ENCODE peak calls at places on chromosomes 16 and 17, in four cellular contexts. Q is upper lobe of left lung, Z is astrocyte of the spinal cord, C is adipocyte. K is an unnamed sample.

GRCh38 chr16:9122342-9122741 is 30.9 kb downstream of the HAPSTR1 start:
- DNase-seq in Z (no peak), C (no peak), Q (no peak), K (no peak)

GRCh38 chr17:39487946-39488345 is 26.7 kb downstream of the CDK12 start:
- DNase-seq in C (no peak), Q (no peak), Z (no peak), K (no peak)

GRCh38 chr17:16171613-16172012 is 43.7 kb downstream of the NCOR1 start:
- DNase-seq in C (no peak), Q (peak), Z (peak), K (peak)

GRCh38 chr16:19380316-19380715 is 37.4 kb upstream of the TMC5 start:
- DNase-seq in C (no peak), Q (no peak), Z (no peak), K (no peak)

GRCh38 chr17:36610472-36610871 is 9.1 kb downstream of the MRM1 start:
- DNase-seq in Q (no peak), C (no peak), Z (no peak), K (peak)

GRCh38 chr16:57658878-57659674 is 9.0 kb upstream of the ADGRG3 start:
- DNase-seq in Z (no peak), Q (no peak), C (no peak), K (no peak)

GRCh38 chr17:43946766-43947165 is 4.5 kb upstream of the PPY start:
- DNase-seq in Z (no peak), Q (no peak), C (no peak), K (no peak)

GRCh38 chr16:29974291-29975133 is 844 bp downstream of the TAOK2 start:
- DNase-seq in C (peak), Q (peak), Z (no peak), K (peak)

DNA sequence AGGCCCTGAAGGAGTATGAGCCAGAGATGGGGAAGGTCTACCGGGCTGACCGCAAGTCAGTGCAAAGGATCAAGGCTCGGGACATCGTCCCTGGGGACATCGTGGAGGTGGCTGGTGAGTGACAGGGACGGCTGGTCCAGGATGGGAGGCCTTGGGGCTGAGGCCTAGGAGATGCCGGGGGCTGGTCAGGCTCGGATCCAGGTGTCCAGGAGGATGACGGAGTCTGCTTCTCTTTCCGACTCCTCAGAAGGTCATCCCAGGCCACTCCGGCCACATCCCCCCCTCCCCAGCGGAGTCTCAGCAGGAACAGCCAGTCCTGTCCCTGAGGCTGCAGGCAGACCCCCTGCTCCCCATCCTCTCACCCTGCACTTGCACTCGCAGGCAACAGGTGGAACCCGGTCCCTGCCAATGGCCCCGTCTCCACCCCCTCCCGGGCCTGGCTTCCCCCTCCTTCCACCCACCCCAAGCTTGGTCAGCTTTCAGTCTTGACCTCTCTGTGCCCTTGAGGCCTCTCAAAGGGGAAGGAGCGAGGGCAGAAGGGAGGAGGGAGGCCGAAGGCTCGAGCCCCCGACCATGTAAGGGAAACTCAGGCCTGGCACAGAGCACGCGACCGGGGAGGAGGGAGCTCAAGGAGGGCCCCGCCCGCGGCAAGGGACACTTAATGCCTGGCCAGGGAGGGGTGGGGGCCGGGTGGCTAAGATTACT is 4.3 kb downstream of the ATP2A1 start:
- DNase-seq in Z (no peak), Q (no peak), C (no peak), K (no peak)
- H3K4me3 ChIP-seq in Z (no peak), Q (no peak), C (no peak), K (no peak)

GRCh38 chr16:3609895-3610697 is 1.3 kb downstream of the SLX4 start:
- DNase-seq in Z (no peak), C (no peak), Q (peak), K (no peak)
- H3K4me3 ChIP-seq in Z (peak), C (peak), Q (peak), K (no peak)

DNA sequence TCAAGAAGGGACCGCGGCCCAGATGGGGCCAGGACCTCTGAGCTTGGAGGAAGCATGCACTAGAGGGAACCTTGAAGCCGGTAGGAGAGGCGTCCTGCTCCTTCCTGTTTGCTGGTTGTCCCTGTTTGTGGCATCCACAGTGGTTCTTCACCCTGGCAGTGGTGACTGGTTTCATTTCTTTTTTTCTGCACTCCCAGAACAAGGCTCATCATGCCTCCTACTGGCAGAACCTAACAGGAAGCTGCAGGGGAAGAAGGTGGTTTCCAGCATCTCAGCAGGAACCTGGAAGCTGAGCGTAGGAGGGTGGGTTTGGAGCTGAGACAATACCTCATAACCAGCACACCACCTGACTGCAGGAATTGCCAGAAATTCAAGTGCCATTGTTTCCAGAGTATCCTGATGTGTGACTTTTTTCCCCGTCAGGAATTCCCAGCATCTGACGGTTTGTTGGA is 5.8 kb downstream of the TMEM231 start:
- DNase-seq in C (no peak), Z (peak), Q (peak), K (peak)
- H3K4me3 ChIP-seq in C (no peak), Z (no peak), Q (peak), K (no peak)

GRCh38 chr16:84526794-84527485 is 22.5 kb upstream of the MEAK7 start:
- DNase-seq in Q (no peak), Z (peak), C (no peak), K (no peak)

GRCh38 chr16:84528317-84528716 is 23.9 kb upstream of the MEAK7 start:
- DNase-seq in C (no peak), Z (no peak), Q (no peak), K (no peak)

GRCh38 chr16:84530590-84530989 is 26.1 kb upstream of the MEAK7 start:
- DNase-seq in C (no peak), Q (no peak), Z (no peak), K (no peak)

GRCh38 chr16:84529607-84530006 is 25.1 kb upstream of the MEAK7 start:
- DNase-seq in C (no peak), Q (no peak), Z (no peak), K (no peak)

GRCh38 chr16:84527486-84528269 is 23.2 kb upstream of the MEAK7 start:
- DNase-seq in Q (peak), C (no peak), Z (no peak), K (no peak)
- H3K4me3 ChIP-seq in Q (no peak), C (peak), Z (no peak), K (no peak)

GRCh38 chr17:1644493-1645206 is 882 bp downstream of the SCARF1 start:
- DNase-seq in Q (peak), Z (peak), C (no peak), K (no peak)
- H3K4me3 ChIP-seq in Q (peak), Z (no peak), C (no peak), K (no peak)

K was measured in choroid plexus epithelial cell.